ENCODE peak calls at places on chromosome 7, in five cellular contexts. O, F, K, W and V are unnamed samples. For H3K27me3 and H3K4me1, the result is how much of the 10 kb centered on the place peaks cover.

GRCh38 chr7:32257632-32258031 is 187.4 kb upstream of the PDE1C start:
- DNase-seq in F (peak), W (peak), K (no peak), O (no peak), V (no peak)

GRCh38 chr7:87223666-87224065 is 4.1 kb upstream of the TMEM243 start:
- DNase-seq in K (no peak), W (no peak), F (no peak), O (peak), V (no peak)

GRCh38 chr7:24899905-24900304 is 80.1 kb downstream of the OSBPL3 start:
- DNase-seq in K (no peak), F (no peak), W (no peak), O (no peak), V (no peak)

GRCh38 chr7:14398531-14398930 is 409.1 kb upstream of the ETV1 start:
- DNase-seq in O (no peak), W (no peak), F (no peak), K (no peak), V (no peak)

GRCh38 chr7:517848-518629 is 1.6 kb downstream of the PDGFA start:
- DNase-seq in F (peak), K (peak), W (peak), O (peak), V (peak)

GRCh38 chr7:91892821-91893340 is 12.4 kb upstream of the MTERF1 start:
- DNase-seq in O (peak), F (peak), W (peak), K (peak), V (peak)

GRCh38 chr7:1314021-1314907 is 81.6 kb downstream of the UNCX start:
- DNase-seq in F (no peak), K (no peak), O (no peak), W (no peak), V (no peak)

GRCh38 chr7:43372656-43373355 is 210.1 kb upstream of the STK17A start:
- DNase-seq in K (no peak), O (no peak), W (no peak), F (peak), V (no peak)

GRCh38 chr7:80453699-80454340 is 58.0 kb downstream of the GNAT3 start:
- DNase-seq in K (no peak), W (peak), O (peak), F (peak), V (peak)

GRCh38 chr7:111740942-111741341 is 178.7 kb upstream of the IMMP2L start:
- DNase-seq in K (no peak), F (no peak), O (no peak), W (no peak), V (no peak)

GRCh38 chr7:114886241-114886640 is 35.7 kb upstream of the MDFIC start:
- DNase-seq in O (no peak), W (no peak), F (no peak), K (no peak), V (no peak)

DNA sequence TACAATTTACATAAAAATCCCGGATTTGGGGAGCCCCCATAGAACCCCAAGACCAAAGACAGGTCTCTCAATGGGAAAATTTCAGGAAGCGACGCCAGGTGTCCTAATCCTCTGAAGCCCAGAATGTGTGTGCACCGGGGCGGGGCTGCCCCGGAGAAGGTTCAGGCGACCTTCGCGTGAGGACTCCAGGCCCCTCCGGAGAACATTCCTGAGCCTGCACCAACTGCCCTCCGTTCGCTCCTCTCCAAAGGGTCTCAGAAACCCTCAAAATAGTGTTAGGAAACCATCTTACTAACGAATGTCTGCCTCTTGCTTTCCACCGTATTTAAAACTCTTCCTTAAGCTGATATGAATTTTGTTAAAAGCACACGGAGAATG is 78.5 kb upstream of the INSIG1 start:
- DNase-seq in W (no peak), O (no peak), K (no peak), F (no peak), V (no peak)
- H3K27me3 ChIP-seq in W (under half), O (under half), K (under half), F (under half), V (under half)

GRCh38 chr7:3937564-3937963 is 636.5 kb downstream of the SDK1 start:
- DNase-seq in W (no peak), O (no peak), K (no peak), F (no peak), V (no peak)
- H3K9ac ChIP-seq in W (no peak), O (no peak), K (no peak), F (no peak), V (no peak)

DNA sequence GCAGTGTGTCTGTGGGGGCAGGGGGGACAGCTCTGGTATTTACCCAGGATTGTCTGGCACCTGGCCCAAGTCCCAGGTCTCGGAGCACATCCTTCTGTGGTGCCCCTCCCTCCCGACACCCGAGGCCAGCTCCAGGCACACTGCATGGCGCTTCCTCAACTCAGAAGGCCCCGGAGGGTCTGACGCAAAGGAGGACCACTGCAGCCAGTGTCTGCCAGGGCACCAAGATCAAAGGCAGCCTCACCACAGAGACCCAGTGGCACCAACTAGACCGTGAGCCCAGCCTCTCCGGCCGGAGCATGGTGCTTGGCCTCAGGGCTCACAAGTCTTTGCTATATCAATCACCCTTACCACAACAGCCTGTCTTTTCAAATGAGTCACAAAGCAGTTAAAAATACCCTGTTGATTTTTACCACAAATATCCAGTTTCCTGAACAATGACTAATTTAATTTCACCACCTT is 99.3 kb upstream of the DDC start:
- DNase-seq in K (peak), W (no peak), O (peak), F (no peak), V (peak)
- H3K4me1 ChIP-seq in K (under half), W (under half), O (under half), F (under half), V (under half)

GRCh38 chr7:3673524-3673923 is 372.5 kb downstream of the SDK1 start:
- DNase-seq in F (peak), W (peak), O (peak), K (no peak), V (no peak)

GRCh38 chr7:3683886-3684539 is 383.0 kb downstream of the SDK1 start:
- DNase-seq in O (no peak), W (peak), F (peak), K (no peak), V (no peak)

GRCh38 chr7:3682028-3682712 is 381.1 kb downstream of the SDK1 start:
- DNase-seq in K (no peak), W (no peak), O (no peak), F (no peak), V (no peak)

DNA sequence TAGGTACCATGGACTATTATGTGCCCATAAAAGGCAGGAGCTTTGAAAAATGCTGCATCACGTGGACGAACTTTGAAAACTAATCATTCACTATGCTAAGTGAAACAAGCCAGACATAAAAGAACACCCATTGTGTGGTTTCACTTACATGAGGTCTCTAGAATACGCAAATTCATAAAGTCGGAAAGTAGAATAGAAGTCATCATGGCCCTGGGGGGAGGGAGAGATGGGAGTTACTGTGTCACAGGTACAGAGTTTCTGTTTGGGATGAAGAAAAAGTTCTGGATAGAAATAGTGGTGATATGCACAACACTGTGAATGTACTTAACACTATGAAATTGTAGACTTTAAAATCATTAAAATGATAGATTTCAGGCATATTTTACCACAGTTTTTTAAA is 377.4 kb downstream of the SDK1 start:
- DNase-seq in K (no peak), F (no peak), O (no peak), W (no peak), V (no peak)
- H3K27me3 ChIP-seq in K (under half), F (under half), O (under half), W (under half), V (under half)

DNA sequence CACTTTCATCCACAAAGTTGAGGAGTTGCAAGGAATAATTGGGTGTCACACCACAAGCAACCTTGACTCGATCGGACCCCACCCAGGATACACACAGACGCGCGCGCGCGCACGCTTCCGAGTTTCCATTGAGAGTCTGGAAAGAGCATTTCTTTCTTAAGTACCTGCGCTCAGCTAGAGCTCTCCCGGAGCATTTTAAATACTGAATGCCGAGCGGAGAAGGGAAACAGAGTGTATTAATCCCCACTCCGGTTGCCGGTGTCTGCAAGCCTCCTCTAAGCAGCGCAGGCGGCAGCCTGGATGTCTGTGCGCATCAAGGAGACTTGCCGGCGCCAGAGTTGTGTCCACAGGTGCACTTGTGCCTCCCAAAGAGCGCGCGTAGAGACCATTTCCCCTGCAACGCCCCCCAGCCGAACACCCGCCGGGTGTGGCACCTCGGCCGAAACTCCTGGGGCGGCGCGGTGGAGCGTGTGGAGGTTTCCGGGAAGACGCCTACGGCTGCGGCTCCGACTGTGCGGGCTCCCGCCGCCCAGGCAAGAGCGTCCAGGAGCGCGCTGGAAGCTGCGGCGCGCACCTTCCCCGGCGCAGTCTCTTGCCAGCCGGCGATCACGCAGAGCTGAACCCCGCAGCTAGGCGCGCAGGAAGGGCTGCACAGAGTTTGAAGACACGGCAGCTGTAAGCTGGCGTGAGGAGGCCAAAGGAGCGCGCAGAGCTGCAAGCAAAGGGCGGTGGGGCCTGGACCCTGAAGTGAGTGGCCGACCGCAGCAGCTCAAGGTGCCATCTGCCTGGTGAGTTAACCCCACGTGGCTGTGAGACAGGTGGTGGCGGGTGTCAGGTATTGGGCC is 1.1 kb upstream of the FEZF1 start:
- DNase-seq in O (no peak), F (peak), W (peak), K (no peak), V (no peak)
- H3K9ac ChIP-seq in O (no peak), F (peak), W (peak), K (no peak), V (no peak)

DNA sequence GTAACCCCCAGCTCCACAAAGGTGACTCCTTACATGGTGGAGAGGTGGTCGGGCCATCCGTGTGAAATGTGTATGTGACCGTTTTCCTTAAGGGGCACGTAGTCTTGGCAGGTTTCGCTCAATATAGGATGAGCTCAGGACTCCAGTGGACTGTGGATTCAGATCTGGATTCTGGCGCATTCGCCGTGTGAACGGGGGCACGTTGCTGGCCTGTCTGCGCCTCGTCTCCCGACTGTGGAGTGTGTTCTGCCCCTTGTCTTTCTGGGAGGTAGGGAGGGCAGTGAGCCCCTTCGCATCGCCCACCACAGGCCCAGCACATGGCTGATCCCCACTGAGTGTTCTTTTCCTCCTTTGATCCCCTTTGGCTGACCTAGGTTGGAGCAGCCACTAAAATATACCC is 165.1 kb downstream of the EGFR start:
- DNase-seq in F (no peak), W (no peak), K (no peak), O (no peak), V (no peak)
- H3K4me1 ChIP-seq in F (under half), W (under half), K (under half), O (under half), V (under half)